ENCODE peak calls at places on chromosomes 12 and 14, in seven cellular contexts. O is ureter; S is stimulated activated CD4-positive, alpha-beta T cell treated with anti-CD3 and anti-CD28 coated beads, Interleukin-1b, Interleukin-23, amount 100 ng/mL, for 4 hours; W is lower lobe of right lung; C is fibroblast of the aortic adventitia; X is right atrium auricular region; H is NCI-H1105. K is an unnamed sample.

GRCh38 chr12:102503871-102504270 is 23.5 kb upstream of the IGF1 start:
- DNase-seq in O (no peak), S (no peak), W (no peak), C (no peak), X (no peak), H (no peak), K (no peak)

GRCh38 chr12:8676651-8677050 is 14.0 kb upstream of the MFAP5 start:
- DNase-seq in O (no peak), S (no peak), W (no peak), C (no peak), X (no peak), H (no peak), K (no peak)

GRCh38 chr14:41830679-41831078 is 224.0 kb downstream of the LRFN5 start:
- DNase-seq in O (peak; percentile 53), S (no peak), W (no peak), C (peak; percentile 87), X (no peak), H (no peak), K (peak; percentile 65)

GRCh38 chr12:25959069-25959961 is 833 bp downstream of the RASSF8 start:
- DNase-seq in O (peak; percentile 51), S (no peak), W (peak; percentile 64), C (peak; percentile 93), X (peak; percentile 80), H (peak; percentile 6), K (peak; percentile 65)

GRCh38 chr12:104407922-104408321 is 48.8 kb upstream of the CHST11 start:
- DNase-seq in O (no peak), S (no peak), W (no peak), C (no peak), X (no peak), H (no peak), K (no peak)

GRCh38 chr14:51310453-51311074 is 70.5 kb downstream of the TMX1 start:
- DNase-seq in O (no peak), S (no peak), W (no peak), C (peak; percentile 84), X (no peak), H (no peak), K (no peak)

GRCh38 chr14:103910262-103910935 is 17.9 kb upstream of the TDRD9 start:
- DNase-seq in O (peak; percentile 88), S (peak; percentile 48), W (peak; percentile 94), C (peak; percentile 70), X (peak; percentile 83), H (peak; percentile 89), K (peak; percentile 57)

GRCh38 chr12:29148958-29149690 is at the start of gene FAR2:
- DNase-seq in O (no peak), S (peak; percentile 27), W (peak; percentile 76), C (peak; percentile 35), X (no peak), H (peak; percentile 55), K (peak; percentile 84)

GRCh38 chr12:40697566-40698257 is 5.5 kb downstream of the CNTN1 start:
- DNase-seq in O (no peak), S (no peak), W (no peak), C (no peak), X (no peak), H (peak; percentile 96), K (no peak)

GRCh38 chr14:65204056-65204455 is 101.7 kb upstream of the MAX start:
- DNase-seq in O (no peak), S (no peak), W (no peak), C (no peak), X (no peak), H (no peak), K (no peak)

GRCh38 chr12:90943248-90943647 is 11.7 kb downstream of the CCER1 start:
- DNase-seq in O (no peak), S (no peak), W (no peak), C (no peak), X (no peak), H (no peak), K (no peak)

GRCh38 chr14:24680516-24680915 is 46.5 kb upstream of the GZMB start:
- DNase-seq in O (no peak), S (no peak), W (no peak), C (no peak), X (no peak), H (no peak), K (no peak)

GRCh38 chr12:104710940-104711725 is 247.0 kb downstream of the SLC41A2 start:
- DNase-seq in O (no peak), S (no peak), W (no peak), C (peak; percentile 87), X (no peak), H (peak; percentile 51), K (no peak)

GRCh38 chr12:7403466-7403865 is 40.5 kb downstream of the CD163L1 start:
- DNase-seq in O (no peak), S (no peak), W (no peak), C (no peak), X (no peak), H (no peak), K (peak; percentile 8)

GRCh38 chr14:89378119-89378518 is 38.9 kb downstream of the FOXN3 start:
- DNase-seq in O (no peak), S (peak; percentile 9), W (no peak), C (peak; percentile 45), X (no peak), H (no peak), K (no peak)

GRCh38 chr12:93261505-93262094 is 116.1 kb upstream of the NUDT4 start:
- DNase-seq in O (no peak), S (no peak), W (no peak), C (no peak), X (no peak), H (no peak), K (no peak)

GRCh38 chr12:114681149-114681849 is 2.7 kb downstream of the TBX3 start:
- DNase-seq in O (no peak), S (no peak), W (no peak), C (peak; percentile 66), X (no peak), H (no peak), K (peak; percentile 43)

GRCh38 chr12:47188576-47189441 is 109.0 kb upstream of the AMIGO2 start:
- DNase-seq in O (no peak), S (no peak), W (no peak), C (peak; percentile 99), X (no peak), H (no peak), K (peak; percentile 30)

GRCh38 chr12:104136577-104136976 is 1.4 kb downstream of the NFYB start:
- DNase-seq in O (no peak), S (no peak), W (no peak), C (peak; percentile 46), X (no peak), H (no peak), K (peak; percentile 10)

GRCh38 chr12:17296882-17297281 is 690.9 kb upstream of the LMO3 start:
- DNase-seq in O (no peak), S (no peak), W (no peak), C (no peak), X (no peak), H (no peak), K (no peak)

GRCh38 chr12:74391283-74391682 is 146.4 kb upstream of the ATXN7L3B start:
- DNase-seq in O (no peak), S (no peak), W (no peak), C (no peak), X (no peak), H (no peak), K (no peak)

GRCh38 chr14:99524804-99525698 is 43.8 kb downstream of the CCNK start:
- DNase-seq in O (no peak), S (no peak), W (no peak), C (peak; percentile 69), X (no peak), H (no peak), K (peak; percentile 61)

GRCh38 chr14:54329082-54329695 is 67.6 kb upstream of the CDKN3 start:
- DNase-seq in O (no peak), S (no peak), W (no peak), C (peak; percentile 77), X (peak; percentile 68), H (peak; percentile 52), K (peak; percentile 32)

GRCh38 chr14:94124582-94125377 is 4.6 kb downstream of the IFI27L2 start:
- DNase-seq in O (peak; percentile 13), S (no peak), W (no peak), C (no peak), X (peak; percentile 51), H (no peak), K (no peak)

GRCh38 chr12:122981587-122982493 is 1.4 kb downstream of the ARL6IP4 start:
- DNase-seq in O (no peak), S (no peak), W (no peak), C (no peak), X (no peak), H (no peak), K (no peak)

GRCh38 chr12:104975621-104976343 is 10.3 kb upstream of the NOPCHAP1 start:
- DNase-seq in O (no peak), S (no peak), W (no peak), C (peak; percentile 42), X (no peak), H (no peak), K (no peak)

GRCh38 chr14:91413547-91414474 is 3.8 kb downstream of the CCDC88C start:
- DNase-seq in O (no peak), S (no peak), W (peak; percentile 85), C (no peak), X (no peak), H (peak; percentile 91), K (no peak)

GRCh38 chr14:99394602-99395001 is 86.1 kb downstream of the SETD3 start:
- DNase-seq in O (no peak), S (no peak), W (no peak), C (no peak), X (no peak), H (no peak), K (no peak)

GRCh38 chr12:131829351-131829794 is 1.2 kb downstream of the MMP17 start:
- DNase-seq in O (no peak), S (no peak), W (no peak), C (peak; percentile 18), X (no peak), H (peak; percentile 3), K (no peak)

GRCh38 chr12:52402873-52403510 is 3.1 kb downstream of the KRT82 start:
- DNase-seq in O (no peak), S (no peak), W (no peak), C (no peak), X (no peak), H (no peak), K (no peak)

GRCh38 chr12:105440037-105440664 is 109.7 kb downstream of the C12orf75 start:
- DNase-seq in O (no peak), S (no peak), W (no peak), C (no peak), X (no peak), H (no peak), K (no peak)

GRCh38 chr12:54222609-54223008 is 33.8 kb upstream of the SMUG1 start:
- DNase-seq in O (no peak), S (no peak), W (no peak), C (peak; percentile 94), X (no peak), H (no peak), K (peak; percentile 28)

GRCh38 chr14:68766299-68767247 is 26.3 kb downstream of the ZFP36L1 start:
- DNase-seq in O (no peak), S (no peak), W (no peak), C (no peak), X (no peak), H (no peak), K (no peak)

GRCh38 chr12:22617630-22618029 is 7.3 kb upstream of the ETNK1 start:
- DNase-seq in O (no peak), S (no peak), W (no peak), C (no peak), X (no peak), H (no peak), K (no peak)

GRCh38 chr12:3381059-3382047 is 109.7 kb upstream of the PRMT8 start:
- DNase-seq in O (no peak), S (no peak), W (no peak), C (peak; percentile 17), X (peak; percentile 58), H (no peak), K (no peak)

GRCh38 chr12:4272976-4273650 is 449 bp upstream of the CCND2 start:
- DNase-seq in O (no peak), S (no peak), W (no peak), C (no peak), X (no peak), H (no peak), K (no peak)

GRCh38 chr14:100864960-100865681 is 38.4 kb downstream of the RTL1 start:
- DNase-seq in O (no peak), S (no peak), W (peak; percentile 15), C (peak; percentile 53), X (no peak), H (no peak), K (no peak)